ENCODE peak calls at places on chromosome 18, in four cellular contexts. One of them, this sample, is unnamed.

GRCh38 chr18:74611791-74612190 is 14.1 kb downstream of the ZNF407 start:
- DNase-seq in GM10248: no peak
- DNase-seq in kidney: no peak
- DNase-seq in stimulated activated CD8-positive, alpha-beta memory T cell treated with anti-CD3 and anti-CD28 coated beads, Interleukin-15, amount 100 ng/mL, for 24 hours: no peak
- DNase-seq in this sample: no peak

GRCh38 chr18:39938678-39939077 is 2016.4 kb upstream of the PIK3C3 start:
- DNase-seq in GM10248: no peak
- DNase-seq in kidney: peak
- DNase-seq in stimulated activated CD8-positive, alpha-beta memory T cell treated with anti-CD3 and anti-CD28 coated beads, Interleukin-15, amount 100 ng/mL, for 24 hours: no peak
- DNase-seq in this sample: no peak

GRCh38 chr18:24979223-24979622 is 372.7 kb downstream of the ZNF521 start:
- DNase-seq in GM10248: no peak
- DNase-seq in kidney: no peak
- DNase-seq in stimulated activated CD8-positive, alpha-beta memory T cell treated with anti-CD3 and anti-CD28 coated beads, Interleukin-15, amount 100 ng/mL, for 24 hours: no peak
- DNase-seq in this sample: no peak

GRCh38 chr18:52341617-52342381 is 1.8 kb downstream of the DCC start:
- DNase-seq in GM10248: peak
- DNase-seq in stimulated activated CD8-positive, alpha-beta memory T cell treated with anti-CD3 and anti-CD28 coated beads, Interleukin-15, amount 100 ng/mL, for 24 hours: no peak
- DNase-seq in kidney: peak
- DNase-seq in this sample: no peak

GRCh38 chr18:3356614-3357013 is 93.4 kb upstream of the TGIF1 start:
- DNase-seq in stimulated activated CD8-positive, alpha-beta memory T cell treated with anti-CD3 and anti-CD28 coated beads, Interleukin-15, amount 100 ng/mL, for 24 hours: no peak
- DNase-seq in kidney: no peak
- DNase-seq in GM10248: no peak
- DNase-seq in this sample: no peak

GRCh38 chr18:35497006-35497333 is 790 bp downstream of the INO80C start:
- DNase-seq in stimulated activated CD8-positive, alpha-beta memory T cell treated with anti-CD3 and anti-CD28 coated beads, Interleukin-15, amount 100 ng/mL, for 24 hours: no peak
- DNase-seq in GM10248: no peak
- DNase-seq in kidney: no peak
- DNase-seq in this sample: no peak

GRCh38 chr18:57437433-57437781 is 2.2 kb downstream of the ONECUT2 start:
- DNase-seq in kidney: peak
- DNase-seq in GM10248: no peak
- DNase-seq in stimulated activated CD8-positive, alpha-beta memory T cell treated with anti-CD3 and anti-CD28 coated beads, Interleukin-15, amount 100 ng/mL, for 24 hours: no peak
- DNase-seq in this sample: no peak

GRCh38 chr18:45998244-45998643 is 31.1 kb upstream of the EPG5 start:
- DNase-seq in stimulated activated CD8-positive, alpha-beta memory T cell treated with anti-CD3 and anti-CD28 coated beads, Interleukin-15, amount 100 ng/mL, for 24 hours: no peak
- DNase-seq in kidney: no peak
- DNase-seq in GM10248: peak
- DNase-seq in this sample: no peak

GRCh38 chr18:2891526-2892431 is 45.0 kb downstream of the EMILIN2 start:
- DNase-seq in GM10248: no peak
- DNase-seq in stimulated activated CD8-positive, alpha-beta memory T cell treated with anti-CD3 and anti-CD28 coated beads, Interleukin-15, amount 100 ng/mL, for 24 hours: no peak
- DNase-seq in kidney: no peak
- DNase-seq in this sample: no peak

GRCh38 chr18:42635378-42636048 is 480.0 kb downstream of the RIT2 start:
- DNase-seq in stimulated activated CD8-positive, alpha-beta memory T cell treated with anti-CD3 and anti-CD28 coated beads, Interleukin-15, amount 100 ng/mL, for 24 hours: no peak
- DNase-seq in GM10248: no peak
- DNase-seq in kidney: no peak
- DNase-seq in this sample: no peak

GRCh38 chr18:11042247-11042646 is 107.1 kb downstream of the PIEZO2 start:
- DNase-seq in kidney: peak
- DNase-seq in stimulated activated CD8-positive, alpha-beta memory T cell treated with anti-CD3 and anti-CD28 coated beads, Interleukin-15, amount 100 ng/mL, for 24 hours: no peak
- DNase-seq in GM10248: no peak
- DNase-seq in this sample: no peak

GRCh38 chr18:13382990-13383821 is 164.6 kb downstream of the LDLRAD4 start:
- DNase-seq in stimulated activated CD8-positive, alpha-beta memory T cell treated with anti-CD3 and anti-CD28 coated beads, Interleukin-15, amount 100 ng/mL, for 24 hours: no peak
- DNase-seq in GM10248: no peak
- DNase-seq in kidney: peak
- DNase-seq in this sample: no peak

GRCh38 chr18:38487521-38487920 is 921.9 kb upstream of the CELF4 start:
- DNase-seq in kidney: no peak
- DNase-seq in stimulated activated CD8-positive, alpha-beta memory T cell treated with anti-CD3 and anti-CD28 coated beads, Interleukin-15, amount 100 ng/mL, for 24 hours: no peak
- DNase-seq in GM10248: no peak
- DNase-seq in this sample: no peak

GRCh38 chr18:79484661-79485621 is 89.2 kb downstream of the NFATC1 start:
- DNase-seq in stimulated activated CD8-positive, alpha-beta memory T cell treated with anti-CD3 and anti-CD28 coated beads, Interleukin-15, amount 100 ng/mL, for 24 hours: no peak
- DNase-seq in kidney: peak
- DNase-seq in GM10248: no peak
- DNase-seq in this sample: no peak

GRCh38 chr18:49059028-49059670 is 108.4 kb upstream of the SMAD7 start:
- DNase-seq in kidney: no peak
- DNase-seq in GM10248: no peak
- DNase-seq in stimulated activated CD8-positive, alpha-beta memory T cell treated with anti-CD3 and anti-CD28 coated beads, Interleukin-15, amount 100 ng/mL, for 24 hours: no peak
- DNase-seq in this sample: no peak

GRCh38 chr18:74724186-74724585 is 126.5 kb downstream of the ZNF407 start:
- DNase-seq in kidney: no peak
- DNase-seq in stimulated activated CD8-positive, alpha-beta memory T cell treated with anti-CD3 and anti-CD28 coated beads, Interleukin-15, amount 100 ng/mL, for 24 hours: no peak
- DNase-seq in GM10248: no peak
- DNase-seq in this sample: no peak

GRCh38 chr18:43236921-43237320 is 40.4 kb downstream of the SYT4 start:
- DNase-seq in stimulated activated CD8-positive, alpha-beta memory T cell treated with anti-CD3 and anti-CD28 coated beads, Interleukin-15, amount 100 ng/mL, for 24 hours: no peak
- DNase-seq in GM10248: no peak
- DNase-seq in kidney: no peak
- DNase-seq in this sample: no peak

GRCh38 chr18:48827321-48828200 is 123.2 kb downstream of the SMAD7 start:
- DNase-seq in stimulated activated CD8-positive, alpha-beta memory T cell treated with anti-CD3 and anti-CD28 coated beads, Interleukin-15, amount 100 ng/mL, for 24 hours: no peak
- DNase-seq in GM10248: no peak
- DNase-seq in kidney: peak
- DNase-seq in this sample: no peak

GRCh38 chr18:79405781-79406575 is 10.2 kb downstream of the NFATC1 start:
- DNase-seq in GM10248: peak
- DNase-seq in kidney: peak
- DNase-seq in stimulated activated CD8-positive, alpha-beta memory T cell treated with anti-CD3 and anti-CD28 coated beads, Interleukin-15, amount 100 ng/mL, for 24 hours: no peak
- DNase-seq in this sample: no peak